ENCODE peak calls at places on chromosome 9, in seven cellular contexts. W, X, U, Z, J, Q and L are unnamed samples.

GRCh38 chr9:135309763-135310125 is 169.8 kb upstream of the PPP1R26 start:
- DNase-seq in W (no peak), X (no peak), U (no peak), Z (no peak), J (no peak), Q (no peak), L (no peak)

GRCh38 chr9:130172161-130172857 is at the start of gene NCS1:
- DNase-seq in W (peak), X (peak), U (peak), Z (peak), J (no peak), Q (no peak), L (peak)

GRCh38 chr9:89750117-89750551 is 145.3 kb downstream of the GADD45G start:
- DNase-seq in W (no peak), X (peak), U (no peak), Z (no peak), J (no peak), Q (no peak), L (no peak)

GRCh38 chr9:85723220-85723619 is 18.5 kb downstream of the AGTPBP1 start:
- DNase-seq in W (no peak), X (peak), U (no peak), Z (no peak), J (peak), Q (no peak), L (no peak)

GRCh38 chr9:503331-503730 is 288.7 kb downstream of the DOCK8 start:
- DNase-seq in W (no peak), X (no peak), U (no peak), Z (no peak), J (no peak), Q (no peak), L (no peak)

GRCh38 chr9:401223-401622 is 186.6 kb downstream of the DOCK8 start:
- DNase-seq in W (no peak), X (no peak), U (no peak), Z (no peak), J (no peak), Q (no peak), L (no peak)

GRCh38 chr9:135884328-135885035 is 22.9 kb downstream of the CAMSAP1 start:
- DNase-seq in W (no peak), X (no peak), U (no peak), Z (no peak), J (no peak), Q (no peak), L (no peak)

GRCh38 chr9:105069285-105070065 is 141.5 kb upstream of the ABCA1 start:
- DNase-seq in W (no peak), X (no peak), U (no peak), Z (no peak), J (no peak), Q (no peak), L (no peak)

GRCh38 chr9:92988215-92988731 is 41.0 kb downstream of the FGD3 start:
- DNase-seq in W (no peak), X (no peak), U (no peak), Z (no peak), J (no peak), Q (no peak), L (no peak)

GRCh38 chr9:106893088-106893487 is 30.1 kb downstream of the ZNF462 start:
- DNase-seq in W (no peak), X (no peak), U (no peak), Z (no peak), J (no peak), Q (no peak), L (no peak)

GRCh38 chr9:109254317-109254716 is 66.5 kb downstream of the EPB41L4B start:
- DNase-seq in W (no peak), X (no peak), U (no peak), Z (no peak), J (no peak), Q (no peak), L (no peak)

GRCh38 chr9:76271755-76272154 is 122.5 kb downstream of the RFK start:
- DNase-seq in W (no peak), X (no peak), U (no peak), Z (no peak), J (no peak), Q (no peak), L (no peak)

GRCh38 chr9:110452227-110452801 is 114.7 kb upstream of the TXNDC8 start:
- DNase-seq in W (no peak), X (no peak), U (no peak), Z (no peak), J (no peak), Q (no peak), L (no peak)

GRCh38 chr9:71036501-71036900 is 84.9 kb downstream of the TRPM3 start:
- DNase-seq in W (peak), X (no peak), U (no peak), Z (no peak), J (no peak), Q (no peak), L (no peak)

GRCh38 chr9:126151031-126151670 is 175.5 kb upstream of the MVB12B start:
- DNase-seq in W (no peak), X (no peak), U (no peak), Z (no peak), J (no peak), Q (no peak), L (peak)

GRCh38 chr9:79661279-79661678 is 89.5 kb downstream of the TLE4 start:
- DNase-seq in W (no peak), X (no peak), U (no peak), Z (no peak), J (no peak), Q (no peak), L (no peak)

GRCh38 chr9:30197954-30198353 is 2186.5 kb upstream of the ACO1 start:
- DNase-seq in W (no peak), X (no peak), U (no peak), Z (no peak), J (no peak), Q (no peak), L (no peak)

GRCh38 chr9:98311541-98311940 is 56.1 kb upstream of the TBC1D2 start:
- DNase-seq in W (no peak), X (no peak), U (no peak), Z (no peak), J (no peak), Q (no peak), L (no peak)

GRCh38 chr9:128735373-128735772 is 11.4 kb upstream of the ZDHHC12 start:
- DNase-seq in W (peak), X (peak), U (no peak), Z (no peak), J (no peak), Q (no peak), L (no peak)

GRCh38 chr9:112145886-112146285 is 29.2 kb downstream of the SUSD1 start:
- DNase-seq in W (no peak), X (no peak), U (no peak), Z (no peak), J (no peak), Q (no peak), L (no peak)

GRCh38 chr9:87039809-87040392 is 92.6 kb upstream of the GAS1 start:
- DNase-seq in W (no peak), X (no peak), U (no peak), Z (no peak), J (no peak), Q (no peak), L (no peak)

GRCh38 chr9:135664801-135665794 is 2.0 kb downstream of the LCN9 start:
- DNase-seq in W (no peak), X (no peak), U (no peak), Z (no peak), J (no peak), Q (no peak), L (peak)

GRCh38 chr9:111839387-111839786 is 44.6 kb upstream of the SHOC1 start:
- DNase-seq in W (peak), X (no peak), U (peak), Z (no peak), J (no peak), Q (no peak), L (peak)

GRCh38 chr9:35660966-35661413 is 2.9 kb downstream of the CCDC107 start:
- DNase-seq in W (peak), X (no peak), U (no peak), Z (no peak), J (no peak), Q (no peak), L (no peak)

GRCh38 chr9:123048748-123049147 is 15.3 kb downstream of the GPR21 start:
- DNase-seq in W (no peak), X (no peak), U (no peak), Z (no peak), J (no peak), Q (no peak), L (no peak)

GRCh38 chr9:13688223-13688989 is 408.9 kb upstream of the MPDZ start:
- DNase-seq in W (no peak), X (no peak), U (no peak), Z (no peak), J (no peak), Q (no peak), L (no peak)

GRCh38 chr9:126489604-126490593 is 123.8 kb upstream of the LMX1B start:
- DNase-seq in W (no peak), X (no peak), U (no peak), Z (no peak), J (no peak), Q (no peak), L (no peak)

GRCh38 chr9:36017278-36017677 is 19.4 kb upstream of the RECK start:
- DNase-seq in W (no peak), X (no peak), U (no peak), Z (no peak), J (no peak), Q (no peak), L (no peak)